ENCODE peak calls at places on chromosomes 16 and 17, in four cellular contexts. O is GM12878, R is K562, E is HCT116. X is an unnamed sample.
A peak's percentile ranks its signal among the peaks of the same experiment; 100 is the strongest.

GRCh38 chr16:58670177-58670576 is 14.4 kb downstream of the SLC38A7 start:
- DNase-seq in E (no peak), R (peak; percentile 6), O (no peak), X (no peak)

GRCh38 chr16:82704369-82704768 is 77.6 kb downstream of the CDH13 start:
- DNase-seq in E (no peak), R (no peak), O (no peak), X (no peak)

GRCh38 chr16:27961296-27961620 is 102.3 kb downstream of the GSG1L start:
- DNase-seq in E (no peak), R (no peak), O (no peak), X (no peak)

GRCh38 chr16:3487521-3488410 is 7.5 kb downstream of the C16orf90 start:
- DNase-seq in R (no peak), O (no peak), E (no peak), X (no peak)

GRCh38 chr17:51119415-51120356 is 982 bp downstream of the SPAG9 start:
- DNase-seq in R (no peak), E (peak; percentile 38), O (no peak), X (peak; percentile 34)

GRCh38 chr16:81227780-81228179 is 10.7 kb upstream of the BCO1 start:
- DNase-seq in O (no peak), R (no peak), E (no peak), X (no peak)

GRCh38 chr17:17269926-17270773 is 10.9 kb downstream of the COPS3 start:
- DNase-seq in O (no peak), R (no peak), E (peak; percentile 8), X (no peak)

GRCh38 chr17:40542562-40543411 is 22.5 kb downstream of the CCR7 start:
- DNase-seq in O (no peak), R (no peak), E (no peak), X (no peak)

GRCh38 chr17:6913608-6914443 is 82.0 kb upstream of the ALOX12 start:
- DNase-seq in O (no peak), E (no peak), R (peak; percentile 70), X (peak; percentile 57)

GRCh38 chr16:67549936-67550335 is 12.4 kb upstream of the CTCF start:
- DNase-seq in O (no peak), R (no peak), E (no peak), X (no peak)

GRCh38 chr16:29820271-29820701 is at the start of gene MVP:
- DNase-seq in E (no peak), R (no peak), O (no peak), X (peak; percentile 80)

GRCh38 chr16:66903544-66904427 is 14.9 kb downstream of the CDH16 start:
- DNase-seq in R (no peak), O (no peak), E (no peak), X (no peak)

GRCh38 chr16:15946257-15947044 is 3.0 kb upstream of the ABCC1 start:
- DNase-seq in R (no peak), O (no peak), E (no peak), X (no peak)

DNA sequence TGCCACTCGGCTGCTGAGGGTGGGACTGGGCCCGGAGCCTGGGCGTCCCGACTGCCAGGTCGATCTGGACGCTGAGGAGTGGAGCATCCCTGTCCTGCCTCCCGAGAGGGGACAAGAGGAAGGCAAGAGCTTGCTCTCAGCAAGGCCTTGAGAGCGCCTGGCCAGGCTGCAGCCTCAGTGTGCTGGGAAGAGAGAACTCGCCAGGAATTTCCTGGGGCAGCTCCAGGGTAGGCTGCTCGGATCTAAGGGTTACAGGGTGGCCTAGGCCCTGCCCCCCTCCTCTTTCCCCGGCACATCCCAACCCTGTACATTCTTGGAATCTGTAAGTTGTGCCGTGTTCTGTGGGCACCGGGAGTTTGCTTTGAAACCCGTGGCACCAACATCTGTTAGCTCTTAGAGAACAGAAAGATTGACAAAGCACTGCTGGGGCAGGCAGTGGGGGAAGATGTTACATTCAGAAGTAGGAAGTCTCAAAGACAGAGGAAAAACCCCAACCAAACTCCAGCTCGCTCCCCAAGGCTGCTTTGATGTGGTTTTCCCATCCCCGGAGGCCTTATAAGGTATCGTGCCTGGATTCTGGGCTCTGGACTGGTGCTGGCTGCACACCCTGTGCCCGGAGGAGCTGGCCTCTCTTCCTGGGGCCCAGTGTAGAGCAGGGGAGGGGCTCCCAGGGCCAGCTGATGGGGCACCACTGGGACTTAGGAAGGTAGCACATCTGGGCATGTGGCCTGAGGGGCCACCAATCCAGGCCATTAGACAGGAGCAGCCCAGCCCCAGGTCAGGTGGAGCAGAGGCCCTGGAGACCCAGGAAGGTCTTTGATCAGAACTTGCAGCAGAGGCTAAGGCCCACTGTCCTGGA is 55.2 kb downstream of the NKD1 start:
- DNase-seq in R (no peak), E (no peak), O (no peak), X (no peak)
- TF ChIP-seq JUND in R (no peak), E (no peak), O (no peak), X (no peak)

DNA sequence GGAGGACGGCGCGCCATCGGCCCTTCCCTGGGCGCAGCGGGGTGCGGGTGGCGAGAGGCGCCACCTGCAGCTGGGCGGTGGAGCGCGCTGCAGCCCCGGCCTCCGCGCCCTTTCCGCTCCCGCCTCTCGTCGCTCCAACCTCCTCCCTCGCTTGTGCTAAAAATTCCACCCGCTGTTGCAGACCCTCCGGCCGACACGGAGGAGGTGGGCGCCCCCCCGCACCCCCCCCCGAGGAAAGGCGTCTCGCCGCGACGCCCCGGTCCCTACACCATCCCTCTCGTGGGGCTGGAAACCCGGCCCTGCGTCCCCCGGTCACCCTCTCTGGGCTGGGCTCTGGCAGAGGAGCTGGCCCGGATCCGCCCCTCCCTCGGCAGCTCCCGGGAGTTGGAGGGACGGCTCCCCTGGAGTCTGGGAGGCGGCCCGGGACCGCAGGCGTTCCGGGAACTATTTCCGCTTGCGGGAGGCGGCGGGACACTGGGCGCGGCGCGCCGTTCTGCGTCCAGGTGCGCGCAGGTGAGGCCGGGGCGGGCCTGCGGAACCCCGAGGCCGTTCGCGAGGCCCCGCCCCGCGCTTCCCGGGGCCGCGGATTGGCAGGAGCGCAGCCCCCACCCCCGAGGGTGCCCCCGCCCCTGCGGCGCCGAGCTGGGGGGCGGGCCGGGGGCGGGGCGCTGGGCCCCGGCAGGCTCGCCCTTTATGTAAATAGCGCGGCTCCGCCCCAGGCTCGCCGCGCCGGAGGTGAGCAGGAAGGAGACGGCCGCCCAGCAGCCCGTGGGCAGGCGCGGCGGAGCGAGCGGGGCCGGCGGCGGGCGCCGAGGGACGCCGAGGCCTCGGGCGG is at the start of gene LLGL2:
- DNase-seq in O (no peak), E (peak; percentile 86), R (peak; percentile 96), X (peak; percentile 98)
- TF ChIP-seq JUND in O (no peak), E (no peak), R (peak; percentile 38), X (no peak)

GRCh38 chr16:23597003-23597756 is 1.1 kb upstream of the NDUFAB1 start:
- DNase-seq in O (no peak), R (peak; percentile 57), E (peak; percentile 50), X (no peak)
- TF ChIP-seq JUND in O (no peak), R (peak; percentile 45), E (no peak), X (no peak)

GRCh38 chr17:77741109-77741508 is 217.4 kb upstream of the TNRC6C start:
- DNase-seq in O (no peak), E (no peak), R (peak; percentile 66), X (no peak)

GRCh38 chr17:77745702-77746101 is 212.8 kb upstream of the TNRC6C start:
- DNase-seq in O (no peak), E (no peak), R (no peak), X (no peak)

GRCh38 chr17:77744268-77744988 is 214.1 kb upstream of the TNRC6C start:
- DNase-seq in O (no peak), R (no peak), E (no peak), X (no peak)

GRCh38 chr17:77740481-77740880 is 218.0 kb upstream of the TNRC6C start:
- DNase-seq in R (no peak), O (no peak), E (no peak), X (no peak)

GRCh38 chr17:77742579-77742978 is 215.9 kb upstream of the TNRC6C start:
- DNase-seq in R (no peak), O (no peak), E (no peak), X (no peak)
- TF ChIP-seq JUND in R (no peak), O (no peak), E (no peak), X (no peak)

GRCh38 chr16:74726736-74727135 is 26.1 kb upstream of the MLKL start:
- DNase-seq in E (no peak), R (peak; percentile 67), O (no peak), X (no peak)

GRCh38 chr16:74727903-74728302 is 27.2 kb upstream of the MLKL start:
- DNase-seq in E (no peak), R (no peak), O (no peak), X (no peak)

GRCh38 chr16:74732951-74733350 is 32.3 kb upstream of the MLKL start:
- DNase-seq in R (no peak), O (no peak), E (no peak), X (no peak)

GRCh38 chr16:74731853-74732477 is 31.3 kb upstream of the MLKL start:
- DNase-seq in E (no peak), R (no peak), O (no peak), X (no peak)

GRCh38 chr16:74730049-74730683 is 29.5 kb upstream of the MLKL start:
- DNase-seq in E (no peak), O (no peak), R (no peak), X (no peak)
- TF ChIP-seq JUND in E (no peak), O (no peak), R (no peak), X (no peak)